ENCODE peak calls at places on chromosomes 2 and 18, in four cellular contexts. J, I, R and A are unnamed samples.

GRCh38 chr2:217077841-217078407 is 218.1 kb upstream of the TNP1 start:
- DNase-seq in J (peak; percentile 69), I (no peak), R (no peak), A (no peak)

GRCh38 chr2:25030702-25031101 is 11.2 kb upstream of the EFR3B start:
- DNase-seq in J (peak; percentile 7), I (no peak), R (no peak), A (no peak)

GRCh38 chr2:122078451-122078850 is 323.0 kb downstream of the TSN start:
- DNase-seq in J (peak; percentile 19), I (no peak), R (no peak), A (no peak)

GRCh38 chr2:383173-383572 is 95.3 kb upstream of the ALKAL2 start:
- DNase-seq in J (no peak), I (peak; percentile 10), R (no peak), A (no peak)

GRCh38 chr2:131154071-131154531 is 49.0 kb downstream of the PLEKHB2 start:
- DNase-seq in J (peak; percentile 54), I (peak; percentile 65), R (peak; percentile 70), A (no peak)

GRCh38 chr2:28736034-28736433 is 15.6 kb upstream of the PPP1CB start:
- DNase-seq in J (no peak), I (no peak), R (no peak), A (no peak)

GRCh38 chr2:121778736-121779487 is 23.5 kb downstream of the TSN start:
- DNase-seq in J (no peak), I (no peak), R (peak; percentile 84), A (no peak)

GRCh38 chr2:104432972-104433371 is 420.9 kb upstream of the POU3F3 start:
- DNase-seq in J (no peak), I (no peak), R (no peak), A (no peak)

GRCh38 chr18:69186162-69186561 is 214.5 kb upstream of the DOK6 start:
- DNase-seq in J (no peak), I (no peak), R (no peak), A (no peak)

GRCh38 chr2:71744781-71745180 is 291.4 kb downstream of the DYSF start:
- DNase-seq in J (no peak), I (no peak), R (no peak), A (no peak)

GRCh38 chr2:215410932-215411285 is 25.0 kb downstream of the FN1 start:
- DNase-seq in J (peak; percentile 98), I (peak; percentile 71), R (peak; percentile 57), A (no peak)

GRCh38 chr2:121501070-121501469 is 29.6 kb upstream of the RNU4ATAC start:
- DNase-seq in J (peak; percentile 85), I (no peak), R (no peak), A (no peak)

GRCh38 chr2:229634574-229635185 is 79.7 kb downstream of the DNER start:
- DNase-seq in J (no peak), I (no peak), R (no peak), A (no peak)

GRCh38 chr2:219104107-219105050 is 43.7 kb upstream of the IHH start:
- DNase-seq in J (peak; percentile 32), I (peak; percentile 60), R (peak; percentile 66), A (peak; percentile 27)

GRCh38 chr2:131011481-131011880 is 81.8 kb downstream of the FAM168B start:
- DNase-seq in J (no peak), I (no peak), R (no peak), A (no peak)

GRCh38 chr18:37364237-37364636 is 201.4 kb downstream of the CELF4 start:
- DNase-seq in J (no peak), I (no peak), R (no peak), A (no peak)

GRCh38 chr2:239630618-239631286 is 229.9 kb upstream of the HDAC4 start:
- DNase-seq in J (peak; percentile 42), I (peak; percentile 87), R (no peak), A (no peak)
- TF ChIP-seq MAFK in J (no peak), I (no peak), R (no peak), A (no peak)

GRCh38 chr2:134705861-134706586 is 12.8 kb downstream of the TMEM163 start:
- DNase-seq in J (no peak), I (no peak), R (no peak), A (peak; percentile 21)
- TF ChIP-seq MAFK in J (no peak), I (no peak), R (no peak), A (no peak)

GRCh38 chr2:127045792-127046501 is 61.0 kb downstream of the BIN1 start:
- DNase-seq in J (no peak), I (no peak), R (no peak), A (no peak)

GRCh38 chr2:127043367-127044164 is 63.4 kb downstream of the BIN1 start:
- DNase-seq in J (no peak), I (no peak), R (no peak), A (peak; percentile 43)

GRCh38 chr2:127046579-127046978 is 60.4 kb downstream of the BIN1 start:
- DNase-seq in J (no peak), I (no peak), R (no peak), A (peak; percentile 42)

GRCh38 chr2:127044977-127045654 is 61.8 kb downstream of the BIN1 start:
- DNase-seq in J (no peak), I (no peak), R (no peak), A (peak; percentile 35)

DNA sequence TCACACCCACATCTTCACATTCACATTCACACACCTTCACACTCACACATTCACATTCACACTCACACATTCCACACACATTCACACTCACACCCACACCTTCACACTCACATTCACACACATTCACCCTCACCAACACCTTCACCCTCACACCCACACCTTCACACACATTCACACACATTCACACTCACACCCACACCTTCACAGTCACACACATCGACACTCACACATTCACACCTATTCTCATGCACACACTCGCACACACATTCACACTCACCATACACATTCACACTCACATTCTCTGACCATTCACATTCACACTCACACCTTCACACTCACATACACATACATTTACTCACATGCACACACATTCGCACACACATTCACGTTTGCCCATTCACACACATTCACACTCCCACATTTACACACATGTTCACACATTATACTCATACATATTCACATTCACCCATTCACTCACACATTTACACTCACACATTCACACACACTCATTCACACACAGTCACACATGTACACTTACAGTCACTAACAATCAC is 62.7 kb downstream of the BIN1 start:
- DNase-seq in J (no peak), I (no peak), R (no peak), A (no peak)
- TF ChIP-seq MAFK in J (no peak), I (no peak), R (no peak), A (no peak)

GRCh38 chr2:30710016-30710415 is 97.2 kb downstream of the CAPN13 start:
- DNase-seq in J (no peak), I (no peak), R (no peak), A (no peak)

GRCh38 chr2:30708491-30709290 is 98.6 kb downstream of the CAPN13 start:
- DNase-seq in J (peak; percentile 47), I (peak; percentile 31), R (no peak), A (peak; percentile 37)

GRCh38 chr2:30711646-30712085 is 95.6 kb downstream of the CAPN13 start:
- DNase-seq in J (peak; percentile 90), I (peak; percentile 94), R (peak; percentile 94), A (peak; percentile 68)

GRCh38 chr2:30709516-30709915 is 97.7 kb downstream of the CAPN13 start:
- DNase-seq in J (no peak), I (no peak), R (no peak), A (peak; percentile 10)

GRCh38 chr2:30710461-30710860 is 96.8 kb downstream of the CAPN13 start:
- DNase-seq in J (no peak), I (no peak), R (no peak), A (no peak)
- TF ChIP-seq MAFK in J (no peak), I (no peak), R (no peak), A (no peak)

GRCh38 chr2:119852214-119852613 is 92.5 kb downstream of the PTPN4 start:
- DNase-seq in J (no peak), I (no peak), R (no peak), A (no peak)

GRCh38 chr2:119857742-119858141 is 98.0 kb downstream of the PTPN4 start:
- DNase-seq in J (no peak), I (no peak), R (no peak), A (no peak)

GRCh38 chr2:119859528-119859927 is 99.8 kb downstream of the PTPN4 start:
- DNase-seq in J (no peak), I (no peak), R (no peak), A (no peak)

GRCh38 chr2:119853777-119854399 is 94.2 kb downstream of the PTPN4 start:
- DNase-seq in J (no peak), I (no peak), R (no peak), A (no peak)

GRCh38 chr2:119856469-119856901 is 96.8 kb downstream of the PTPN4 start:
- DNase-seq in J (no peak), I (peak; percentile 19), R (no peak), A (no peak)
- TF ChIP-seq MAFK in J (no peak), I (no peak), R (no peak), A (no peak)

GRCh38 chr2:72914226-72915075 is 2.9 kb upstream of the EMX1 start:
- DNase-seq in J (no peak), I (no peak), R (no peak), A (no peak)
- TF ChIP-seq MAFK in J (no peak), I (no peak), R (no peak), A (no peak)

GRCh38 chr18:57542801-57543427 is 43.6 kb downstream of the FECH start:
- DNase-seq in J (peak; percentile 65), I (no peak), R (no peak), A (no peak)
- TF ChIP-seq MAFK in J (no peak), I (no peak), R (no peak), A (no peak)

DNA sequence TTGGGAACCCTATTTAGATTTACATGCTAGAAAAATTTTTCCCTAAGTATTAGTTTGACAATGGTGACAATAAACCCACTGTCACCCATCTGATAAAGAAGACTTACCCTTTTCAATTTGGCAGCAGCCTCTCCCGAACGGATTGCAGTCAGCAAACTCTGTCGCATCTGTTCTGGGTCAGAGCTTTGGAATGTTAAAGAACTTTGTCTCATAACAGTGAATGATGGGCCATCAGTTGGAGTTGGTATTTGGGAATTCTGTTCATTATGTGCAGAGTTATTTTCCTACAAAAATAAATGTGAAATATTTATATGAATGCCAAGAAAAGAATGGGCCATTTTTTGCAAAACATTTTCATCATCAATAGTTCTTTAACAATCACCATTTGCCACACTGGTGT is 70.8 kb upstream of the GRB14 start:
- DNase-seq in J (no peak), I (no peak), R (peak; percentile 43), A (no peak)
- TF ChIP-seq MAFK in J (no peak), I (no peak), R (no peak), A (no peak)

GRCh38 chr18:43982582-43982981 is 698.1 kb upstream of the SETBP1 start:
- DNase-seq in J (no peak), I (no peak), R (no peak), A (no peak)

GRCh38 chr18:43978174-43978573 is 700.9 kb upstream of the SYT4 start:
- DNase-seq in J (no peak), I (no peak), R (no peak), A (no peak)
- TF ChIP-seq MAFK in J (no peak), I (no peak), R (no peak), A (no peak)

DNA sequence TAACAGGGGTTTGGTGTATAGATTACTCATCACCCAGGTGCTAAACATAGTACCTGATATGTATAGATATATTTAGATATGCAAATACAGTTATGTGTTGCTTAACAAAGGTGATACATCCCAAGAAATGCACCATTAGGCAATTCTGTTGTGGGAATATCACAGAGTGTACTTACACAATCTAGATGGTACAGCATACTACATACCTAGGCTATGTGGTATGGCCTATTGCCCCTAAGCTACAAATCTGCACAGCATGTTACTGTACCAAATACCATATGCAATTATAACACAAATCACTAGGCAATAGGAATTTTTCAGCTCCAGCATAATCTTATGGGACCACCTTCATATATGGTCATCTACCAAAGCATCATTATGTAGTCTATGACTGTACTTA is 43.5 kb upstream of the NPAS2 start:
- DNase-seq in J (no peak), I (no peak), R (no peak), A (no peak)
- TF ChIP-seq MAFK in J (no peak), I (no peak), R (no peak), A (no peak)